ENCODE peak calls at places on chromosomes 1 and 21, in five cellular contexts. L, O, X, W and I are unnamed samples.

GRCh38 chr1:6272476-6273270 is 11.8 kb upstream of the GPR153 start:
- DNase-seq in L (no peak), O (peak), X (no peak), W (no peak), I (no peak)

GRCh38 chr1:166884040-166884642 is 8.1 kb upstream of the TADA1 start:
- DNase-seq in L (no peak), O (peak), X (no peak), W (peak), I (no peak)

GRCh38 chr21:45623436-45623835 is 20.1 kb upstream of the PCBP3 start:
- DNase-seq in L (no peak), O (no peak), X (no peak), W (no peak), I (no peak)

GRCh38 chr1:221741364-221741970 is 422 bp downstream of the DUSP10 start:
- DNase-seq in L (no peak), O (peak), X (no peak), W (no peak), I (no peak)

GRCh38 chr1:161119379-161120061 is 1.6 kb downstream of the NIT1 start:
- DNase-seq in L (peak), O (peak), X (peak), W (peak), I (peak)

GRCh38 chr1:4655674-4656532 is 1.5 kb downstream of the AJAP1 start:
- DNase-seq in L (peak), O (peak), X (no peak), W (peak), I (peak)

GRCh38 chr1:203771901-203772301 is 6.9 kb downstream of the LAX1 start:
- DNase-seq in L (no peak), O (no peak), X (no peak), W (peak), I (no peak)

GRCh38 chr1:230977781-230978490 is 725 bp downstream of the TTC13 start:
- DNase-seq in L (peak), O (peak), X (peak), W (no peak), I (no peak)

GRCh38 chr1:224116131-224116530 is 2.2 kb downstream of the FBXO28 start:
- DNase-seq in L (peak), O (peak), X (peak), W (no peak), I (peak)

GRCh38 chr1:24714859-24715520 is 30.3 kb upstream of the CLIC4 start:
- DNase-seq in L (no peak), O (no peak), X (no peak), W (no peak), I (no peak)

GRCh38 chr21:35423694-35424093 is 374.6 kb upstream of the RUNX1 start:
- DNase-seq in L (no peak), O (no peak), X (no peak), W (no peak), I (no peak)

GRCh38 chr21:32520885-32521735 is 64.2 kb downstream of the TCP10L start:
- DNase-seq in L (peak), O (no peak), X (no peak), W (peak), I (no peak)

GRCh38 chr1:118136511-118136937 is 48.5 kb downstream of the SPAG17 start:
- DNase-seq in L (peak), O (no peak), X (no peak), W (peak), I (no peak)

GRCh38 chr21:26715878-26716506 is 129.2 kb downstream of the ADAMTS1 start:
- DNase-seq in L (peak), O (peak), X (no peak), W (peak), I (no peak)

GRCh38 chr1:230231739-230232075 is 164.7 kb downstream of the GALNT2 start:
- DNase-seq in L (peak), O (no peak), X (no peak), W (peak), I (no peak)

GRCh38 chr1:36101546-36101945 is 12.9 kb downstream of the ADPRS start:
- DNase-seq in L (no peak), O (no peak), X (no peak), W (no peak), I (no peak)

GRCh38 chr21:36704281-36704957 is 5.5 kb downstream of the SIM2 start:
- DNase-seq in L (no peak), O (peak), X (no peak), W (no peak), I (no peak)

GRCh38 chr1:65632230-65632629 is 160.5 kb upstream of the PDE4B start:
- DNase-seq in L (no peak), O (no peak), X (no peak), W (no peak), I (no peak)

GRCh38 chr1:246117066-246117791 is 389.9 kb downstream of the SMYD3 start:
- DNase-seq in L (peak), O (peak), X (no peak), W (peak), I (no peak)

GRCh38 chr1:241639040-241639652 is 1.0 kb downstream of the CHML start:
- DNase-seq in L (peak), O (no peak), X (no peak), W (no peak), I (no peak)

GRCh38 chr1:156458181-156458503 is 42.4 kb downstream of the MEF2D start:
- DNase-seq in L (no peak), O (no peak), X (no peak), W (peak), I (no peak)

GRCh38 chr1:36248250-36248894 is 24.1 kb downstream of the THRAP3 start:
- DNase-seq in L (no peak), O (no peak), X (peak), W (peak), I (no peak)

GRCh38 chr1:190762325-190762724 is 284.7 kb upstream of the BRINP3 start:
- DNase-seq in L (no peak), O (no peak), X (no peak), W (no peak), I (no peak)

GRCh38 chr1:171663854-171664550 is 11.5 kb upstream of the MYOC start:
- DNase-seq in L (no peak), O (no peak), X (no peak), W (no peak), I (no peak)

GRCh38 chr1:172751668-172752067 is 92.8 kb downstream of the FASLG start:
- DNase-seq in L (no peak), O (no peak), X (no peak), W (no peak), I (no peak)

GRCh38 chr1:2242814-2243725 is 15.0 kb downstream of the SKI start:
- DNase-seq in L (no peak), O (no peak), X (no peak), W (no peak), I (no peak)

GRCh38 chr1:68725353-68725752 is 228.5 kb upstream of the DEPDC1 start:
- DNase-seq in L (peak), O (no peak), X (no peak), W (no peak), I (peak)

GRCh38 chr1:201501144-201501543 is 5.8 kb downstream of the CSRP1 start:
- DNase-seq in L (no peak), O (no peak), X (no peak), W (peak), I (no peak)

GRCh38 chr1:116424863-116425262 is 51.8 kb downstream of the ATP1A1 start:
- DNase-seq in L (no peak), O (no peak), X (no peak), W (no peak), I (no peak)

GRCh38 chr1:170310014-170310405 is 164.3 kb downstream of the NTMT2 start:
- DNase-seq in L (no peak), O (no peak), X (no peak), W (no peak), I (no peak)

GRCh38 chr1:170306948-170307347 is 161.2 kb downstream of the NTMT2 start:
- DNase-seq in L (no peak), O (peak), X (no peak), W (no peak), I (no peak)

GRCh38 chr1:170310931-170311330 is 165.2 kb downstream of the NTMT2 start:
- DNase-seq in L (no peak), O (no peak), X (no peak), W (no peak), I (no peak)

GRCh38 chr1:170307426-170307825 is 161.7 kb downstream of the NTMT2 start:
- DNase-seq in L (no peak), O (no peak), X (no peak), W (no peak), I (no peak)

GRCh38 chr1:170309389-170310013 is 163.7 kb downstream of the NTMT2 start:
- DNase-seq in L (peak), O (no peak), X (no peak), W (peak), I (no peak)
- H3K27ac ChIP-seq in L (no peak), O (no peak), X (no peak), W (peak), I (no peak)

DNA sequence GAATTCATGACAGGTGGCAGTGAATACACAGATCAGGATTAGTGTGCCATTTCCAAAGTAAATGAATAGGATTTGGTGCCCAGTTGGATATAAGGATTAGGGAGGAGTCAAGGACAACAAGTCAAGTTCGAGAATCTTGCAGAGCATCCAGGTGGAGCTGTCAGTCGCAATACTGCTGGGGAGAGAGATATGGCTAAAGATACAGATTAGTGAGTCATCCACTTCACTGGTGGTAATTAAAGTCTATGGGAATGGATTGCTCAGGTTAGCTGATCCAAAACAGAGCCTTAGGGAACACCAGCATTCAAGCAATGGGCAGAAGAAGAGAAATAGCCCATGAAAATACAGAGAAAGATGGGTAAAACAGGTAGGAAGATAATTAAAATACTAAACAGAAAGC is 26.8 kb downstream of the BCAS2 start:
- DNase-seq in L (no peak), O (no peak), X (no peak), W (no peak), I (no peak)
- H3K27ac ChIP-seq in L (no peak), O (no peak), X (no peak), W (no peak), I (no peak)

DNA sequence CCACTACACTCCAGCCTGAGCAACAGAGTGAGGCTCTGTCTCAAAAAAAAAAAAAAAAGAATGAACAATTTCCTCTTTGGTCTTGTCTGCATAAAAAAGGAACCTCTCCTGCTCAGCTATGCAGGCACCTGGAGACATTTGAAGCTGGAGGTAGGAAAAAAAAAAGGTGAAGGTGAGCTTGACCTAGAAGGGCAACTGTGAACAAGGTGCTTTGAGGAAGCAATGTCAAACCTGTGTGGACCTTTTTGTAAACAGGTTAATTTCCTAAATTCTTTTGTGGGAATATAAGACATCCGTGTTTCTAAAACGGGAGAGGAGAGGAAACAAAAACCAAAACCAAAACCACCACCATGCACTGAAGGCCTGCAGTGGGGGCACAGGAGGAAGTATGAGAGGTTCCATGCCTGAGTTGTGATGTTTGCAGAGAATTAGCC is 77.5 kb downstream of the SLC45A1 start:
- DNase-seq in L (no peak), O (no peak), X (no peak), W (no peak), I (no peak)
- H3K27ac ChIP-seq in L (peak), O (peak), X (no peak), W (peak), I (peak)

DNA sequence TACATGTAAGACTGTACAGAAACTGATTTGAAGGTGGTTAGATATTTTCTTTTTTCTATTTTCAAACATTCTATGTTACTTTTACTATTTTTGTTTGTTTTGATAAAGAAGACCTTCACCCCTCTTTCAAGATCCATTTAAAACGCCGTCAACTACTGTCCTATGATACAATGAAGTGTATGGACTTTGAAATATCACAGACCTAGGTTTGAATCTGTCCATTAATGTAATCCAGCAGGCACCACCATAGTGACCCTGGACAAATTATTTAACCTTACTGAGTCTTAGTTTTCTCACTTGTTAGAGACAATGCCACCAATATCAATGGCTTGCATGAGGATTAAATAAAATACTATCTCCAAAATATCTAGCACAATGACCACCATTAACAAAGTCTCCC is 2.0 kb downstream of the FRRS1 start:
- DNase-seq in L (no peak), O (no peak), X (no peak), W (no peak), I (no peak)
- H3K27ac ChIP-seq in L (no peak), O (no peak), X (no peak), W (no peak), I (peak)